ENCODE peak calls at places on chromosomes 7 and 10, in five cellular contexts. A is ovary; H is naive thymus-derived CD8-positive, alpha-beta T cell; U is NCI-H1092 treated with DMSO at 0.1 percent for 48 hours; B is dermis blood vessel endothelial cell. R is an unnamed sample.

GRCh38 chr10:110533149-110533548 is 34.3 kb upstream of the SMC3 start:
- DNase-seq in A (no peak), H (no peak), U (no peak), B (peak), R (no peak)

GRCh38 chr10:113665352-113665751 is 1.5 kb upstream of the NRAP start:
- DNase-seq in A (no peak), H (no peak), U (no peak), B (no peak), R (no peak)

GRCh38 chr7:42232275-42232674 is 4.7 kb downstream of the GLI3 start:
- DNase-seq in A (no peak), H (no peak), U (no peak), B (no peak), R (no peak)

GRCh38 chr7:68269410-68269809 is 1272.8 kb downstream of the TYW1 start:
- DNase-seq in A (no peak), H (no peak), U (peak), B (no peak), R (no peak)

GRCh38 chr10:31549936-31550335 is 230.9 kb downstream of the ZEB1 start:
- DNase-seq in A (no peak), H (no peak), U (no peak), B (no peak), R (no peak)

GRCh38 chr10:114754445-114755320 is 66.9 kb upstream of the FHIP2A start:
- DNase-seq in A (no peak), H (no peak), U (no peak), B (no peak), R (no peak)

GRCh38 chr10:94122247-94122646 is 128.5 kb downstream of the PLCE1 start:
- DNase-seq in A (no peak), H (no peak), U (no peak), B (no peak), R (no peak)

GRCh38 chr10:60031664-60032063 is 125.3 kb upstream of the CCDC6 start:
- DNase-seq in A (no peak), H (no peak), U (no peak), B (no peak), R (no peak)

GRCh38 chr10:14834588-14834987 is 3.2 kb downstream of the CDNF start:
- DNase-seq in A (no peak), H (no peak), U (no peak), B (no peak), R (no peak)

GRCh38 chr7:83930262-83930661 is 264.3 kb downstream of the SEMA3A start:
- DNase-seq in A (no peak), H (no peak), U (no peak), B (no peak), R (no peak)

GRCh38 chr7:157575777-157576176 is 239.0 kb downstream of the DNAJB6 start:
- DNase-seq in A (no peak), H (no peak), U (no peak), B (no peak), R (no peak)

GRCh38 chr7:8500286-8500685 is 66.9 kb downstream of the NXPH1 start:
- DNase-seq in A (peak), H (no peak), U (no peak), B (no peak), R (no peak)

GRCh38 chr7:1043552-1044188 is 676 bp upstream of the GPR146 start:
- DNase-seq in A (no peak), H (peak), U (no peak), B (peak), R (no peak)

GRCh38 chr10:316390-316789 is 181.1 kb downstream of the ZMYND11 start:
- DNase-seq in A (no peak), H (no peak), U (no peak), B (no peak), R (no peak)

GRCh38 chr7:39252916-39253315 is 275.2 kb downstream of the POU6F2 start:
- DNase-seq in A (no peak), H (no peak), U (no peak), B (no peak), R (no peak)

GRCh38 chr10:61835909-61836232 is 65.6 kb upstream of the ARID5B start:
- DNase-seq in A (no peak), H (no peak), U (no peak), B (peak), R (no peak)

GRCh38 chr10:112774808-112775207 is 175.2 kb upstream of the TCF7L2 start:
- DNase-seq in A (no peak), H (no peak), U (no peak), B (no peak), R (no peak)

GRCh38 chr7:137449016-137449415 is 105.5 kb upstream of the PTN start:
- DNase-seq in A (no peak), H (no peak), U (no peak), B (no peak), R (no peak)

GRCh38 chr10:114519756-114520288 is 115.5 kb upstream of the AFAP1L2 start:
- DNase-seq in A (no peak), H (no peak), U (no peak), B (no peak), R (no peak)

GRCh38 chr7:47266131-47266706 is 315.7 kb downstream of the TNS3 start:
- DNase-seq in A (peak), H (no peak), U (peak), B (peak), R (no peak)

GRCh38 chr7:20408467-20408826 is 77.7 kb downstream of the ITGB8 start:
- DNase-seq in A (peak), H (no peak), U (no peak), B (no peak), R (no peak)

GRCh38 chr10:15627617-15628196 is 92.0 kb downstream of the ITGA8 start:
- DNase-seq in A (no peak), H (no peak), U (no peak), B (peak), R (no peak)

R was measured in T-cell.